ENCODE peak calls at places on chromosomes 5 and 9, in ten cellular contexts. H is fibroblast of pulmonary artery; K is choroid plexus epithelial cell; F is fibroblast of the conjunctiva; J is effector memory CD4-positive, alpha-beta T cell; U is heart right ventricle; P is Right ventricle myocardium superior; B is activated T-cell treated with anti-CD3 and anti-CD28 coated beads, Interleukin-2, amount 50 U/mL, for 72 hours; X is activated naive CD4-positive, alpha-beta T cell treated with Interleukin-2 at 50 U/mL for 16 hours; M is NCI-H748 treated with DMSO at 0.1 percent for 48 hours. W is an unnamed sample.

GRCh38 chr9:98503867-98504800 is 204.6 kb downstream of the GABBR2 start:
- DNase-seq in F (no peak), J (no peak), P (no peak), K (no peak), M (peak), U (no peak), B (no peak), H (no peak), X (no peak), W (no peak)

GRCh38 chr9:88852794-88853193 is 138.5 kb upstream of the S1PR3 start:
- DNase-seq in B (no peak), P (no peak), F (peak), X (no peak), K (peak), U (peak), J (no peak), M (no peak), H (peak), W (no peak)

GRCh38 chr5:154190652-154191304 is at the start of gene GALNT10:
- DNase-seq in K (peak), H (peak), F (no peak), J (peak), P (peak), U (peak), B (peak), X (no peak), M (peak), W (peak)

GRCh38 chr5:115795700-115796099 is 20.8 kb downstream of the CDO1 start:
- DNase-seq in U (no peak), B (no peak), J (no peak), H (no peak), F (no peak), M (no peak), K (no peak), P (no peak), X (no peak), W (no peak)

GRCh38 chr5:59698774-59699173 is 194.8 kb downstream of the PDE4D start:
- DNase-seq in P (no peak), B (no peak), H (no peak), K (no peak), F (no peak), U (no peak), M (no peak), J (no peak), X (no peak), W (no peak)

GRCh38 chr5:177545487-177546261 is 8.7 kb downstream of the FAM193B start:
- DNase-seq in X (no peak), U (peak), J (no peak), M (no peak), B (no peak), K (peak), F (peak), H (peak), P (peak), W (peak)

GRCh38 chr9:89555426-89556375 is 49.1 kb upstream of the GADD45G start:
- DNase-seq in X (no peak), J (no peak), P (no peak), H (peak), B (no peak), U (no peak), K (peak), M (no peak), F (no peak), W (no peak)

GRCh38 chr5:144460608-144461007 is 289.9 kb downstream of the KCTD16 start:
- DNase-seq in K (no peak), H (no peak), X (no peak), B (no peak), F (no peak), M (peak), J (no peak), P (no peak), U (no peak), W (no peak)

GRCh38 chr9:123834907-123835562 is 94.9 kb downstream of the DENND1A start:
- DNase-seq in P (no peak), M (no peak), J (no peak), U (peak), K (peak), B (no peak), F (no peak), H (peak), X (no peak), W (no peak)

GRCh38 chr9:69379250-69379982 is 54.4 kb downstream of the ENTREP1 start:
- DNase-seq in U (peak), J (no peak), P (no peak), K (peak), H (peak), M (no peak), B (no peak), F (peak), X (no peak), W (no peak)

GRCh38 chr5:151966046-151966445 is 41.4 kb upstream of the GLRA1 start:
- DNase-seq in U (no peak), K (no peak), H (no peak), F (no peak), J (no peak), M (no peak), X (no peak), P (no peak), B (no peak), W (no peak)

GRCh38 chr5:137206030-137206715 is 293.0 kb downstream of the SPOCK1 start:
- DNase-seq in M (no peak), H (peak), F (no peak), J (no peak), U (no peak), B (no peak), K (no peak), X (no peak), P (no peak), W (no peak)

GRCh38 chr9:17065062-17065461 is 69.8 kb upstream of the CNTLN start:
- DNase-seq in X (no peak), F (no peak), B (no peak), U (no peak), J (no peak), P (no peak), K (peak), H (peak), M (no peak), W (no peak)

GRCh38 chr5:41404757-41405156 is 105.6 kb downstream of the PLCXD3 start:
- DNase-seq in J (no peak), P (no peak), B (no peak), F (no peak), X (no peak), M (no peak), H (peak), U (peak), K (peak), W (no peak)

GRCh38 chr9:88880194-88880593 is 111.1 kb upstream of the S1PR3 start:
- DNase-seq in H (no peak), K (no peak), P (no peak), F (no peak), B (no peak), M (no peak), J (no peak), X (no peak), U (no peak), W (no peak)

GRCh38 chr9:27088981-27089380 is 20.0 kb upstream of the TEK start:
- DNase-seq in K (peak), J (no peak), B (no peak), H (peak), F (no peak), P (no peak), X (no peak), U (no peak), M (no peak), W (no peak)

GRCh38 chr5:133406632-133407276 is 205.6 kb downstream of the FSTL4 start:
- DNase-seq in P (no peak), J (no peak), K (no peak), M (no peak), H (no peak), F (no peak), U (no peak), B (no peak), X (no peak), W (no peak)

GRCh38 chr5:14063117-14063516 is 80.0 kb upstream of the TRIO start:
- DNase-seq in J (no peak), P (no peak), B (no peak), M (no peak), F (no peak), H (no peak), X (no peak), U (no peak), K (no peak), W (no peak)

GRCh38 chr5:169249001-169249400 is 51.9 kb downstream of the SLIT3 start:
- DNase-seq in P (no peak), K (no peak), X (no peak), F (no peak), H (no peak), J (no peak), M (no peak), B (no peak), U (no peak), W (no peak)

GRCh38 chr5:61306531-61307195 is 25.4 kb upstream of the ZSWIM6 start:
- DNase-seq in X (no peak), F (no peak), H (peak), J (no peak), B (peak), M (no peak), P (no peak), K (peak), U (no peak), W (no peak)

GRCh38 chr9:98172604-98173003 is 19.8 kb downstream of the CORO2A start:
- DNase-seq in F (no peak), J (no peak), B (no peak), K (no peak), P (no peak), M (peak), H (no peak), U (no peak), X (no peak), W (no peak)

W was measured in ovary.